ENCODE peak calls at places on chromosomes 13 and 19, in eight cellular contexts. One of them, this sample, is unnamed.
A peak's percentile ranks its signal among the peaks of the same experiment; 100 is the strongest.

GRCh38 chr13:59449750-59450149 is 714.0 kb downstream of the DIAPH3 start:
- DNase-seq in endodermal cell: no peak
- DNase-seq in uterus: no peak
- DNase-seq in SJSA1: no peak
- DNase-seq in left ventricle myocardium inferior: no peak
- DNase-seq in small intestine: no peak
- DNase-seq in sigmoid colon: no peak
- DNase-seq in effector memory CD4-positive, alpha-beta T cell: no peak
- DNase-seq in this sample: no peak

GRCh38 chr19:12544401-12544876 is 6.8 kb downstream of the ZNF564 start:
- DNase-seq in endodermal cell: no peak
- DNase-seq in uterus: no peak
- DNase-seq in SJSA1: no peak
- DNase-seq in left ventricle myocardium inferior: no peak
- DNase-seq in small intestine: no peak
- DNase-seq in sigmoid colon: no peak
- DNase-seq in effector memory CD4-positive, alpha-beta T cell: no peak
- DNase-seq in this sample: no peak

GRCh38 chr13:21361123-21361522 is 98.0 kb downstream of the ZDHHC20 start:
- DNase-seq in endodermal cell: no peak
- DNase-seq in uterus: no peak
- DNase-seq in SJSA1: no peak
- DNase-seq in left ventricle myocardium inferior: no peak
- DNase-seq in small intestine: no peak
- DNase-seq in sigmoid colon: no peak
- DNase-seq in effector memory CD4-positive, alpha-beta T cell: no peak
- DNase-seq in this sample: no peak

GRCh38 chr13:109720758-109721184 is 65.6 kb downstream of the IRS2 start:
- DNase-seq in endodermal cell: peak; percentile 7
- DNase-seq in uterus: no peak
- DNase-seq in SJSA1: no peak
- DNase-seq in left ventricle myocardium inferior: no peak
- DNase-seq in small intestine: no peak
- DNase-seq in sigmoid colon: no peak
- DNase-seq in effector memory CD4-positive, alpha-beta T cell: no peak
- DNase-seq in this sample: no peak

GRCh38 chr19:7534531-7534980 is 961 bp upstream of the PNPLA6 start:
- DNase-seq in endodermal cell: peak; percentile 88
- DNase-seq in uterus: peak; percentile 71
- DNase-seq in SJSA1: peak; percentile 80
- DNase-seq in left ventricle myocardium inferior: peak; percentile 63
- DNase-seq in small intestine: peak; percentile 44
- DNase-seq in sigmoid colon: peak; percentile 92
- DNase-seq in effector memory CD4-positive, alpha-beta T cell: no peak
- DNase-seq in this sample: peak; percentile 87

GRCh38 chr13:110394371-110394841 is 87.3 kb downstream of the COL4A2 start:
- DNase-seq in endodermal cell: no peak
- DNase-seq in uterus: no peak
- DNase-seq in SJSA1: peak; percentile 87
- DNase-seq in left ventricle myocardium inferior: no peak
- DNase-seq in small intestine: no peak
- DNase-seq in sigmoid colon: no peak
- DNase-seq in effector memory CD4-positive, alpha-beta T cell: no peak
- DNase-seq in this sample: no peak

GRCh38 chr19:13681509-13681908 is 82.8 kb upstream of the MRI1 start:
- DNase-seq in endodermal cell: no peak
- DNase-seq in uterus: no peak
- DNase-seq in SJSA1: no peak
- DNase-seq in left ventricle myocardium inferior: no peak
- DNase-seq in small intestine: no peak
- DNase-seq in sigmoid colon: no peak
- DNase-seq in effector memory CD4-positive, alpha-beta T cell: no peak
- DNase-seq in this sample: no peak

GRCh38 chr13:30463820-30464495 is 1.8 kb downstream of the HMGB1 start:
- DNase-seq in endodermal cell: peak; percentile 65
- DNase-seq in uterus: no peak
- DNase-seq in SJSA1: peak; percentile 50
- DNase-seq in left ventricle myocardium inferior: peak; percentile 56
- DNase-seq in small intestine: peak; percentile 73
- DNase-seq in sigmoid colon: peak; percentile 76
- DNase-seq in effector memory CD4-positive, alpha-beta T cell: peak; percentile 58
- DNase-seq in this sample: peak; percentile 33

GRCh38 chr13:74747186-74747955 is 613.2 kb upstream of the KLF12 start:
- DNase-seq in endodermal cell: no peak
- DNase-seq in uterus: no peak
- DNase-seq in SJSA1: no peak
- DNase-seq in left ventricle myocardium inferior: no peak
- DNase-seq in small intestine: no peak
- DNase-seq in sigmoid colon: no peak
- DNase-seq in effector memory CD4-positive, alpha-beta T cell: no peak
- DNase-seq in this sample: no peak

GRCh38 chr19:34104099-34104498 is 68.2 kb upstream of the LSM14A start:
- DNase-seq in endodermal cell: no peak
- DNase-seq in uterus: no peak
- DNase-seq in SJSA1: no peak
- DNase-seq in left ventricle myocardium inferior: no peak
- DNase-seq in small intestine: no peak
- DNase-seq in sigmoid colon: no peak
- DNase-seq in effector memory CD4-positive, alpha-beta T cell: no peak
- DNase-seq in this sample: no peak

GRCh38 chr19:625257-625656 is 8.1 kb downstream of the POLRMT start:
- DNase-seq in endodermal cell: no peak
- DNase-seq in uterus: no peak
- DNase-seq in SJSA1: no peak
- DNase-seq in left ventricle myocardium inferior: no peak
- DNase-seq in small intestine: no peak
- DNase-seq in sigmoid colon: no peak
- DNase-seq in effector memory CD4-positive, alpha-beta T cell: no peak
- DNase-seq in this sample: no peak

GRCh38 chr19:622666-623065 is 10.7 kb downstream of the POLRMT start:
- DNase-seq in endodermal cell: no peak
- DNase-seq in uterus: no peak
- DNase-seq in SJSA1: no peak
- DNase-seq in left ventricle myocardium inferior: no peak
- DNase-seq in small intestine: no peak
- DNase-seq in sigmoid colon: no peak
- DNase-seq in effector memory CD4-positive, alpha-beta T cell: no peak
- DNase-seq in this sample: no peak

GRCh38 chr19:624433-625109 is 8.8 kb downstream of the POLRMT start:
- DNase-seq in endodermal cell: no peak
- DNase-seq in uterus: no peak
- DNase-seq in SJSA1: no peak
- DNase-seq in left ventricle myocardium inferior: no peak
- DNase-seq in small intestine: no peak
- DNase-seq in sigmoid colon: no peak
- DNase-seq in effector memory CD4-positive, alpha-beta T cell: no peak
- DNase-seq in this sample: no peak

GRCh38 chr19:623175-623916 is 10.0 kb downstream of the POLRMT start:
- DNase-seq in endodermal cell: no peak
- DNase-seq in uterus: no peak
- DNase-seq in SJSA1: peak; percentile 42
- DNase-seq in left ventricle myocardium inferior: no peak
- DNase-seq in small intestine: no peak
- DNase-seq in sigmoid colon: no peak
- DNase-seq in effector memory CD4-positive, alpha-beta T cell: no peak
- DNase-seq in this sample: no peak

DNA sequence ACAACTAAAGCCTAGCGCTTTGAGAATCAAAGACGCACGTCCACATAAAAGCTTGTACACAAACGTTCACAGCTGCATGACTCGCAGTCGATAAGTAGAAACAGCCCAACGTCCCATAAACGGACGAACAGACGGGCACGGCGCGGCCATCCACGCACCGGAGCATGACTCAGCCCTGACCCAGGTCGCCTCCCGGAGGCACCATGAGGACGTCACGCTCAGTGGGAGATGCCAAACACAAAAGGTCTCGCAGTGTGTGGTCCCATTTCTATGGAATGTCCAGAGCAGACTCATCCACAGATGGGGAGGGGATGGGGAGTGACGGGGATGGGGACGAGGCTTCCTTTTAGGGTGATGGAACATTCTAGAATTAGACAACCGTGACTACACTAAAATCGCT is 9.4 kb downstream of the POLRMT start:
- DNase-seq in endodermal cell: no peak
- DNase-seq in uterus: no peak
- DNase-seq in SJSA1: peak; percentile 100
- DNase-seq in left ventricle myocardium inferior: no peak
- DNase-seq in small intestine: no peak
- DNase-seq in sigmoid colon: no peak
- DNase-seq in effector memory CD4-positive, alpha-beta T cell: no peak
- DNase-seq in this sample: no peak
- H3K27ac ChIP-seq in endodermal cell: no peak overlapping the region
- H3K27ac ChIP-seq in uterus: no peak overlapping the region
- H3K27ac ChIP-seq in SJSA1: peak overlapping the region; percentile 98
- H3K27ac ChIP-seq in left ventricle myocardium inferior: no peak overlapping the region
- H3K27ac ChIP-seq in small intestine: no peak overlapping the region
- H3K27ac ChIP-seq in sigmoid colon: no peak overlapping the region
- H3K27ac ChIP-seq in effector memory CD4-positive, alpha-beta T cell: no peak overlapping the region
- H3K27ac ChIP-seq in this sample: peak overlapping the region; percentile 87

GRCh38 chr13:28136916-28137315 is 1.4 kb upstream of the PAN3 start:
- DNase-seq in endodermal cell: no peak
- DNase-seq in uterus: no peak
- DNase-seq in SJSA1: no peak
- DNase-seq in left ventricle myocardium inferior: no peak
- DNase-seq in small intestine: peak; percentile 54
- DNase-seq in sigmoid colon: no peak
- DNase-seq in effector memory CD4-positive, alpha-beta T cell: no peak
- DNase-seq in this sample: no peak
- H3K27ac ChIP-seq in endodermal cell: no peak overlapping the region
- H3K27ac ChIP-seq in uterus: peak overlapping the region; percentile 97
- H3K27ac ChIP-seq in SJSA1: peak overlapping the region; percentile 95
- H3K27ac ChIP-seq in left ventricle myocardium inferior: peak overlapping the region; percentile 99
- H3K27ac ChIP-seq in small intestine: no peak overlapping the region
- H3K27ac ChIP-seq in sigmoid colon: peak overlapping the region; percentile 99
- H3K27ac ChIP-seq in effector memory CD4-positive, alpha-beta T cell: no peak overlapping the region
- H3K27ac ChIP-seq in this sample: no peak overlapping the region

DNA sequence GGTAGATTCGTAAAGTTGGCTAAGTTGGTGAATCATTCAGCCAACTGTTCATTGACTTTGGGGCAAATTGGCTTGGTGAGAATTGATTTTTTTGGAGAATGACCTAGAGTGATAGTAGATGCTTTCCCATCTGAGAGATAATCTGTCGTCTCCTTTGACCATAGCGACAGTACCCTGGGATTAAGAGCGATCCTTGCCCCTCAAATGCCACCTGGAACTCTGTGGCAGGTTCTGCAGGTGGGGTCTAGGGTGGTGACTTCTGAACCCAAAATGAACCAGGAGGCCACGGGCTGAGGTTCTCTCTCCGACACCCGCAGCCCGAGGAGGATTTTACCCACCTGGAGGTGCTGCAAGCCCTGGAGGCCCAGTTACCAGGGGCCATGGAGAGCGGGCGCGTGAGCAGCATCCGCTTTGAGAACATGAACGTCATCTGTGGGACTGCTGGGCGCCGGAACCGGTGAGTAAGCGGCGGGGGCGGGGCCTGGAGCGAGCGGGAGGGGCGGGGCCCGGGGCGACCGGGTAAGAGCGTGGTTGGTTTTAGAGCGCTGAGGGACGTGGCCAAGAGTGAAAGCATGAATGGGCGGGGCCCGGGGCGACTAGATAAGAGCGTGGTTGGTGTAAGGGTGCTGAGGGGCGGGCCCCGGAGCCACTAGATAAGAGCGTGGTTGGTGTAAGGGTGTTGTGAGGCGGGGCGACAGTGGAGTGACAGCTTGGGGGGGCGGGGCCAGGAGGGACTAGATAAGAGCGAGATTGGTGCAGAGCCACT is 8.6 kb downstream of the C19orf81 start:
- DNase-seq in endodermal cell: peak; percentile 100
- DNase-seq in uterus: peak; percentile 59
- DNase-seq in SJSA1: peak; percentile 68
- DNase-seq in left ventricle myocardium inferior: peak; percentile 83
- DNase-seq in small intestine: peak; percentile 25
- DNase-seq in sigmoid colon: peak; percentile 90
- DNase-seq in effector memory CD4-positive, alpha-beta T cell: peak; percentile 49
- DNase-seq in this sample: peak; percentile 99
- H3K27ac ChIP-seq in endodermal cell: no peak overlapping the region
- H3K27ac ChIP-seq in uterus: no peak overlapping the region
- H3K27ac ChIP-seq in SJSA1: no peak overlapping the region
- H3K27ac ChIP-seq in left ventricle myocardium inferior: no peak overlapping the region
- H3K27ac ChIP-seq in small intestine: no peak overlapping the region
- H3K27ac ChIP-seq in sigmoid colon: no peak overlapping the region
- H3K27ac ChIP-seq in effector memory CD4-positive, alpha-beta T cell: no peak overlapping the region
- H3K27ac ChIP-seq in this sample: peak overlapping the region; percentile 46

DNA sequence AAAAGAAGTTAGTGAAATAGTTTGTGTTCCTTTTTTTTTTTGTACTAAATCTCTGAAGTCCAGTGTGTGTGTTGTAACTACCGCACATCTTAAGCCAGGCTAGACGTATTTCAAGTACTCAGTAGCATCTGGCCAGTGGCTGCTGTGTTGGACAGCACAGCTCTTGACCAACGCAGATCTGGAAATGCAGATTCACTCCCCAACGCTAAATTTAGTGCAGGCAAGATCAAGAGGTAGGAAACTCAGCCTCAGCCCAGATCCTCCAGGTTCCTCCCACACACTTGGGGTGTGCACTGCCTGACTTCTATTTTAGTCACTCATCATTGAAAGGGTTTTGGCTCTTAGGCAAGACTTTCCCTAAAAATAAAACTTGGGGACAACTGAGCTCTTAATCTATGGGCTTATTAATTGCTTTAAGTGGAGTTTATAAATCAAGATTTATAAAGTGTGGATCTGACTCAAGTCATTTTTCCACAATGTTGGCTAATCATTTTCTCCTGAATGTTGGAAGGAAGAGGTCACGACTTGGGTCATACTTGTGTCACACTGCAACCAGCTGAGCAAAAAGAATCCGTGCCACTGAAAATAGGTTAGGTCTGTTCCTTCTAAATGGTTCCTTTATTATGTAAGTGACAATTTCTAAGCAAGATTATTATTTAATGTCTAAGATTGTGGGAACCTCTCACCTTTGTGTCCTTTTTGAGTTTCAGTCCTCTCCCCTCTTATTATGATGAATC is 178.8 kb downstream of the SHISA2 start:
- DNase-seq in endodermal cell: no peak
- DNase-seq in uterus: no peak
- DNase-seq in SJSA1: no peak
- DNase-seq in left ventricle myocardium inferior: no peak
- DNase-seq in small intestine: no peak
- DNase-seq in sigmoid colon: no peak
- DNase-seq in effector memory CD4-positive, alpha-beta T cell: no peak
- DNase-seq in this sample: no peak
- H3K27ac ChIP-seq in endodermal cell: no peak overlapping the region
- H3K27ac ChIP-seq in uterus: no peak overlapping the region
- H3K27ac ChIP-seq in SJSA1: no peak overlapping the region
- H3K27ac ChIP-seq in left ventricle myocardium inferior: no peak overlapping the region
- H3K27ac ChIP-seq in small intestine: no peak overlapping the region
- H3K27ac ChIP-seq in sigmoid colon: no peak overlapping the region
- H3K27ac ChIP-seq in effector memory CD4-positive, alpha-beta T cell: no peak overlapping the region
- H3K27ac ChIP-seq in this sample: no peak overlapping the region

GRCh38 chr19:10486551-10486950 is 16.6 kb downstream of the KEAP1 start:
- DNase-seq in endodermal cell: no peak
- DNase-seq in uterus: no peak
- DNase-seq in SJSA1: no peak
- DNase-seq in left ventricle myocardium inferior: no peak
- DNase-seq in small intestine: no peak
- DNase-seq in sigmoid colon: no peak
- DNase-seq in effector memory CD4-positive, alpha-beta T cell: no peak
- DNase-seq in this sample: no peak
- H3K27ac ChIP-seq in endodermal cell: no peak overlapping the region
- H3K27ac ChIP-seq in uterus: no peak overlapping the region
- H3K27ac ChIP-seq in SJSA1: no peak overlapping the region
- H3K27ac ChIP-seq in left ventricle myocardium inferior: no peak overlapping the region
- H3K27ac ChIP-seq in small intestine: no peak overlapping the region
- H3K27ac ChIP-seq in sigmoid colon: no peak overlapping the region
- H3K27ac ChIP-seq in effector memory CD4-positive, alpha-beta T cell: no peak overlapping the region
- H3K27ac ChIP-seq in this sample: peak overlapping the region; percentile 30

This sample was measured in dorsolateral prefrontal cortex.